ENCODE peak calls at places on chromosomes 7 and 10, in ten cellular contexts. X, J, A, B, G, V, P, O, F and I are unnamed samples.

GRCh38 chr7:19294629-19295028 is 149.4 kb upstream of the FERD3L start:
- DNase-seq in X (no peak), J (no peak), A (no peak), B (peak; percentile 56), G (no peak), V (no peak), P (no peak), O (no peak), F (peak; percentile 52), I (peak; percentile 43)

GRCh38 chr10:122990278-122990677 is 10.1 kb downstream of the PSTK start:
- DNase-seq in X (no peak), J (no peak), A (no peak), B (no peak), G (no peak), V (no peak), P (no peak), O (no peak), F (no peak), I (peak; percentile 8)

GRCh38 chr7:5831196-5831595 is 49.4 kb upstream of the OCM start:
- DNase-seq in X (no peak), J (no peak), A (no peak), B (no peak), G (peak; percentile 17), V (peak; percentile 47), P (no peak), O (no peak), F (no peak), I (peak; percentile 6)

GRCh38 chr10:51168086-51168815 is 94.0 kb downstream of the PRKG1 start:
- DNase-seq in X (no peak), J (no peak), A (no peak), B (no peak), G (no peak), V (no peak), P (no peak), O (no peak), F (no peak), I (no peak)

GRCh38 chr7:95264225-95264927 is 60.0 kb downstream of the PON1 start:
- DNase-seq in X (no peak), J (no peak), A (no peak), B (no peak), G (no peak), V (no peak), P (no peak), O (no peak), F (peak; percentile 83), I (peak; percentile 81)

GRCh38 chr10:34954142-34954541 is 136.0 kb downstream of the CUL2 start:
- DNase-seq in X (no peak), J (no peak), A (peak; percentile 85), B (no peak), G (peak; percentile 89), V (no peak), P (peak; percentile 81), O (no peak), F (no peak), I (no peak)

GRCh38 chr10:56728349-56728748 is 367.3 kb upstream of the ZWINT start:
- DNase-seq in X (no peak), J (no peak), A (no peak), B (no peak), G (no peak), V (no peak), P (no peak), O (no peak), F (no peak), I (no peak)

GRCh38 chr7:88311675-88312036 is 5.0 kb upstream of the STEAP4 start:
- DNase-seq in X (no peak), J (no peak), A (no peak), B (no peak), G (no peak), V (no peak), P (peak; percentile 11), O (no peak), F (peak; percentile 12), I (peak; percentile 1)

GRCh38 chr7:149348758-149349369 is 86.9 kb downstream of the ZNF783 start:
- DNase-seq in X (no peak), J (no peak), A (no peak), B (no peak), G (no peak), V (no peak), P (no peak), O (no peak), F (no peak), I (no peak)

GRCh38 chr10:14736600-14737081 is 38.1 kb downstream of the FAM107B start:
- DNase-seq in X (peak; percentile 51), J (no peak), A (no peak), B (peak; percentile 39), G (no peak), V (no peak), P (no peak), O (no peak), F (peak; percentile 43), I (peak; percentile 6)

GRCh38 chr7:111168182-111168581 is 77.3 kb downstream of the LRRN3 start:
- DNase-seq in X (no peak), J (no peak), A (no peak), B (peak; percentile 20), G (no peak), V (no peak), P (no peak), O (no peak), F (peak; percentile 68), I (peak; percentile 77)

GRCh38 chr10:85458274-85458673 is 908.3 kb downstream of the GRID1 start:
- DNase-seq in X (no peak), J (no peak), A (no peak), B (no peak), G (no peak), V (no peak), P (no peak), O (no peak), F (no peak), I (no peak)

DNA sequence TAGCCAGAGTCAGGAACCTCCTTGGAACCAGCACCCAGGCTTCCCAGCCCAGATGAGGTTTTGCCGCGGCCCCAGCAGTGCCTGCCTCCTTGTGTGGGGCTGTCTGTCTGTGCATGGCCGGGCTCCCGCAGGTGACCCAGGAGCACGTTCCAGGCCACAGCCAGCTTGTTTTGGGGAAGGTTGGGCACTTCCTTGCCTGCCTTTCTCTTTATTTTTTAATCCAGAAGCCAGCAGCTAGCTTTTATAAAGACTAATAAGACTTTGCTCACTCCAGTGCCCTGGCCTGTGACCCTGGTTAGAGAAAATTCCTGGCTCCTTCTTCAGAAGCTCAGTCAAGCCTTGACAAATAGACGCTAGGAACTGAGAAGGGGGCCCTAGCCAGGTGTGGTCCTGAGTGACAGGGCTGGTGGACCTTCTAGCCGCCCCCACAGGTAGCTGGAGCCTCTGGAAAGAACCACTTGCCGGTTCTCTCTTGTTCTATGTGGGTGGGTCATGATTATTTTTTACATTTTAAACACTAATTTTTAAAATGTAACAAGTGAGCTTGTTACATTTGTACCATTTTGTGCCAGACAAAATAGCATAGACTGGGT is 837 bp downstream of the SLC29A3 start:
- DNase-seq in X (no peak), J (no peak), A (no peak), B (no peak), G (no peak), V (no peak), P (no peak), O (no peak), F (no peak), I (no peak)
- TF ChIP-seq CTCF in X (no peak), J (peak; percentile 2), A (no peak), B (no peak), G (no peak), V (no peak), P (no peak), O (no peak), F (no peak), I (no peak)

GRCh38 chr10:93074137-93074596 is 474 bp downstream of the CYP26A1 start:
- DNase-seq in X (no peak), J (no peak), A (peak; percentile 63), B (no peak), G (no peak), V (no peak), P (no peak), O (no peak), F (no peak), I (no peak)

GRCh38 chr10:93072225-93072712 is 1.4 kb upstream of the CYP26A1 start:
- DNase-seq in X (no peak), J (no peak), A (peak; percentile 67), B (no peak), G (no peak), V (no peak), P (no peak), O (no peak), F (no peak), I (no peak)

GRCh38 chr10:93072713-93073538 is 767 bp upstream of the CYP26A1 start:
- DNase-seq in X (no peak), J (no peak), A (peak; percentile 77), B (no peak), G (no peak), V (no peak), P (no peak), O (no peak), F (no peak), I (no peak)

GRCh38 chr10:93074597-93075368 is 1.1 kb downstream of the CYP26A1 start:
- DNase-seq in X (no peak), J (no peak), A (peak; percentile 72), B (no peak), G (no peak), V (no peak), P (no peak), O (no peak), F (no peak), I (no peak)

DNA sequence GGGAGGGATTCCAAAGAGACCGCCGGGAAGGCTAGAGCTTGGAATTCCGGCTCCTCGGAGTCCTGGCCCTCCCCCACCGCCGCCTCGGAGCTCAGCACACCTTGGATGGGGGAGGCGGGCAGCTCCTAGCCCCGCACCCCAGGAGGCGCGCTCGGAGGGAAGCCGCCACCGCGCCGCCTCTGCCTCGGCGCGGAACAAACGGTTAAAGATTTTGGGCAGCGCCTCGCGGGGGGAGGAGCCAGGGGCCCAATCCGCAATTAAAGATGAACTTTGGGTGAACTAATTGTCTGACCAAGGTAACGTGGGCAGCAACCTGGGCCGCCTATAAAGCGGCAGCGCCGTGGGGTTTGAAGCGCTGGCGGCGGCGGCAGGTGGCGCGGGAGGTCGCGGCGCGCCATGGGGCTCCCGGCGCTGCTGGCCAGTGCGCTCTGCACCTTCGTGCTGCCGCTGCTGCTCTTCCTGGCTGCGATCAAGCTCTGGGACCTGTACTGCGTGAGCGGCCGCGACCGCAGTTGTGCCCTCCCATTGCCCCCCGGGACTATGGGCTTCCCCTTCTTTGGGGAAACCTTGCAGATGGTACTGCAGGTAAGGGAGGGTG is at the start of gene CYP26A1:
- DNase-seq in X (no peak), J (peak; percentile 45), A (peak; percentile 62), B (no peak), G (no peak), V (no peak), P (peak; percentile 45), O (no peak), F (no peak), I (no peak)
- H3K4me3 ChIP-seq in X (no peak within 1 kb of the TSS), J (peak within 1 kb of the TSS; percentile 60), A (peak within 1 kb of the TSS; percentile 23), B (no peak within 1 kb of the TSS), G (no peak within 1 kb of the TSS), V (peak within 1 kb of the TSS; percentile 9), P (peak within 1 kb of the TSS; percentile 11), O (peak within 1 kb of the TSS; percentile 66), F (no peak within 1 kb of the TSS), I (no peak within 1 kb of the TSS)

GRCh38 chr10:66455304-66455703 is 470.5 kb upstream of the LRRTM3 start:
- DNase-seq in X (peak; percentile 0), J (no peak), A (no peak), B (no peak), G (no peak), V (no peak), P (peak; percentile 2), O (no peak), F (no peak), I (no peak)
- TF ChIP-seq CTCF in X (no peak), J (no peak), A (no peak), B (no peak), G (no peak), V (no peak), P (peak; percentile 63), O (no peak), F (no peak), I (peak; percentile 9)

GRCh38 chr10:18313626-18314025 is 173.4 kb downstream of the CACNB2 start:
- DNase-seq in X (no peak), J (no peak), A (no peak), B (no peak), G (no peak), V (no peak), P (no peak), O (no peak), F (no peak), I (no peak)
- H3K4me3 ChIP-seq in X (no peak overlapping the region), J (peak overlapping the region; percentile 15), A (no peak overlapping the region), B (no peak overlapping the region), G (no peak overlapping the region), V (no peak overlapping the region), P (no peak overlapping the region), O (peak overlapping the region; percentile 50), F (no peak overlapping the region), I (no peak overlapping the region)